ENCODE peak calls at places on chromosomes 12 and 14, in seven cellular contexts. B, D, E, F, U, J and A are unnamed samples.

GRCh38 chr12:87511371-87511770 is 517.8 kb downstream of the C12orf50 start:
- DNase-seq in D (no peak), F (no peak), E (no peak), U (no peak), B (no peak), J (no peak), A (no peak)

GRCh38 chr12:11688831-11689230 is 39.4 kb downstream of the ETV6 start:
- DNase-seq in J (no peak), F (no peak), U (no peak), B (no peak), E (no peak), D (no peak), A (no peak)

GRCh38 chr14:54175298-54175942 is 218.8 kb upstream of the BMP4 start:
- DNase-seq in J (peak), F (peak), E (peak), D (no peak), U (peak), B (no peak), A (peak)

GRCh38 chr14:91144425-91145145 is 30.7 kb downstream of the DGLUCY start:
- DNase-seq in F (no peak), E (peak), B (no peak), U (no peak), D (no peak), J (no peak), A (no peak)

GRCh38 chr12:132451172-132451835 is 38.6 kb upstream of the FBRSL1 start:
- DNase-seq in J (no peak), D (no peak), F (peak), U (no peak), E (no peak), B (no peak), A (no peak)

GRCh38 chr14:71933026-71933587 is 878 bp downstream of the RGS6 start:
- DNase-seq in E (no peak), D (no peak), F (peak), J (no peak), B (no peak), U (no peak), A (no peak)

GRCh38 chr12:119130523-119130922 is 48.2 kb upstream of the HSPB8 start:
- DNase-seq in J (no peak), F (no peak), E (no peak), U (no peak), B (no peak), D (no peak), A (no peak)

GRCh38 chr12:99558113-99558512 is 89.4 kb upstream of the GARIN6 start:
- DNase-seq in B (no peak), F (no peak), E (no peak), U (no peak), J (no peak), D (no peak), A (no peak)

GRCh38 chr12:48305190-48305589 is 45.5 kb downstream of the ZNF641 start:
- DNase-seq in U (no peak), J (no peak), B (no peak), F (no peak), D (no peak), E (no peak), A (no peak)

GRCh38 chr12:98227162-98227561 is 288.2 kb upstream of the TMPO start:
- DNase-seq in B (no peak), D (no peak), U (no peak), F (peak), E (no peak), J (no peak), A (no peak)

GRCh38 chr12:68264864-68265256 is 11.5 kb upstream of the IL22 start:
- DNase-seq in E (no peak), D (no peak), J (no peak), U (no peak), F (no peak), B (no peak), A (no peak)

GRCh38 chr12:12946686-12947355 is 5.1 kb downstream of the GPRC5D start:
- DNase-seq in F (no peak), U (no peak), D (no peak), E (no peak), B (no peak), J (no peak), A (no peak)